ENCODE peak calls at places on chromosomes 16 and 17, in four cellular contexts. M, F, S and C are unnamed samples.
A peak's percentile ranks its signal among the peaks of the same experiment; 100 is the strongest.

GRCh38 chr17:66906321-66907278 is 57.9 kb upstream of the CACNG4 start:
- DNase-seq in S (peak; percentile 89), M (peak; percentile 74), F (no peak), C (peak; percentile 78)

GRCh38 chr16:70470927-70471341 is 16.5 kb downstream of the FCSK start:
- DNase-seq in M (no peak), S (peak; percentile 55), F (peak; percentile 87), C (peak; percentile 39)

GRCh38 chr17:64051153-64051552 is 30.7 kb upstream of the ICAM2 start:
- DNase-seq in M (no peak), S (no peak), F (no peak), C (no peak)

GRCh38 chr17:67312265-67312664 is 54.1 kb downstream of the PSMD12 start:
- DNase-seq in F (no peak), M (no peak), S (no peak), C (no peak)

GRCh38 chr16:57187508-57187854 is 1.4 kb downstream of the RSPRY1 start:
- DNase-seq in F (no peak), S (no peak), M (no peak), C (no peak)

GRCh38 chr16:12178251-12178990 is 201.9 kb downstream of the SNX29 start:
- DNase-seq in S (peak; percentile 11), M (no peak), F (no peak), C (peak; percentile 88)

GRCh38 chr17:60817187-60817586 is 139.5 kb downstream of the BCAS3 start:
- DNase-seq in S (peak; percentile 84), M (no peak), F (no peak), C (peak; percentile 87)

GRCh38 chr16:20904507-20905079 is 4.0 kb downstream of the LYRM1 start:
- DNase-seq in S (peak; percentile 80), M (no peak), F (no peak), C (peak; percentile 82)

GRCh38 chr16:85717393-85718152 is 28.8 kb upstream of the GINS2 start:
- DNase-seq in S (peak; percentile 64), F (peak; percentile 88), M (peak; percentile 71), C (peak; percentile 67)

GRCh38 chr16:11328172-11329079 is 16.8 kb upstream of the RMI2 start:
- DNase-seq in M (peak; percentile 80), F (no peak), S (peak; percentile 98), C (peak; percentile 99)

GRCh38 chr16:8874388-8874787 is 5.6 kb upstream of the CARHSP1 start:
- DNase-seq in F (peak; percentile 4), M (no peak), S (no peak), C (peak; percentile 74)

GRCh38 chr17:45131294-45131615 is 1.1 kb downstream of the PLCD3 start:
- DNase-seq in F (peak; percentile 50), M (peak; percentile 50), S (no peak), C (no peak)

DNA sequence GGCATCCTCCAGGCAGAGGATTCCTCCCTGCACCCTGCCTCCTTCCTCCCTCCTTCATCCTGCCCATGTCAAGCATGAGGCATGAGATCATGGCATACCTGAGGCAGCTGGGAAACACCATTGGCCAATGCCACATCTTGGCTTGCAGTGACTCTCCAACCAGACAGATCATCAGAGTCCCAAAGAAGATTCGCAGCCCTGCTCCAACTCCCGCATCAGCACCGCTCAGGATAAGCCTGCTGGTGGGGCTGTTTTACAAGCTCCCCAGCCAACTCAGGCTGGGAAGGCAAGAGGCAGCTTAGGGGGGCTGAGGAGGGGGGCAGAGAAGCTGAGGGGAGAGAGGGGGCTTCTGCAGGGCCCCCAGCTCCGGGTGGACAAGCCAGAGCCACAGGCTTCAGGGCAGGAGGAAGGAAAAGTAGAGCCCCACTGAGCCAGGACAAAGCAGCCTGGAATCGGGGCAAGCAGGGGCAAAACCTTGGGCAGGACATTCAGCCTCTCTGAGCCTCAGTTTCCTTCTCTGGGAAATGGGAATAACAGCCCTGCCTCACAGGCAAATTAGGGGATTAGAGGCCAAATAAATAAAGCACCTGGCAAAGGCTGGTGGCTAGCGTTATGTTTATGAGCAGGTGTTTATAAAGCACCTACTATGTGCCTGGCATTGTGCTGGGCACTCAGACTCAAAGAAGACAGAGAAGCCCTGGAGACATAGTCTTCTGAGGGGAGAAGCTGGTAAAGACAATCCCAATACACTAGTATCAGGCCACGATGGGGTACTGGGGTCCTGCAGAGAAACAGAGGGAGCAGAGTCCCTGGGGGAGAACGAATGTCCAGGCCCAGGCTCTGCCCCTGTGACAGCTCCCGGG is 88.1 kb downstream of the GOSR1 start:
- DNase-seq in F (no peak), M (no peak), S (peak; percentile 30), C (no peak)
- TF ChIP-seq CTCF in F (no peak), M (no peak), S (peak; percentile 39), C (peak; percentile 3)

GRCh38 chr17:353838-354234 is 1.2 kb upstream of the RPH3AL start:
- DNase-seq in M (no peak), F (no peak), S (no peak), C (no peak)
- H3K4me3 ChIP-seq in M (no peak overlapping the region), F (no peak overlapping the region), S (no peak overlapping the region), C (no peak overlapping the region)

GRCh38 chr17:9324864-9325263 is 250.8 kb downstream of the STX8 start:
- DNase-seq in M (no peak), F (no peak), S (peak; percentile 70), C (peak; percentile 55)
- TF ChIP-seq CTCF in M (no peak), F (no peak), S (peak; percentile 37), C (no peak)

DNA sequence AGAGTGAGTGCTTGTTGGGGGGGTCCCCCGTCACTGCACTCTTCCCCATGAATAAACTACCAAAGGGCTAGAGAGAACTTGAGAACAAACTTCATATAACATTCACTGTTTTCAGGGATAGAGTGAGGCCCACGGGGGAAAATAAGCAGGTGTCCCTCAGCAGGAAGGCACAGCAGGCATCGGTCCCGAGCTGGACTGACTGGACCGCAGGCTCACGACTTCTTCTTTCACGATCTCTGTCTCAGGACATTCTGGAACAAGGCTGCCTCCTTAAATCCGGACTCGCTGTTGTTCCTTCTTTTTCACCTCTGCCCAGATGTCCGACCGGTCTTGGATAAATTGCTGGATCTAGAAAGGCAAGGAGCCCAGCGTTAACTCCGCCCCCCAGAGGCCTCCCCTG is 14.8 kb downstream of the CCDC42 start:
- DNase-seq in F (no peak), M (no peak), S (no peak), C (no peak)
- H3K4me3 ChIP-seq in F (no peak overlapping the region), M (no peak overlapping the region), S (no peak overlapping the region), C (no peak overlapping the region)

GRCh38 chr17:49516190-49516589 is 21.1 kb downstream of the NGFR start:
- DNase-seq in S (peak; percentile 72), M (no peak), F (no peak), C (peak; percentile 18)

GRCh38 chr17:49514374-49514738 is 19.3 kb downstream of the NGFR start:
- DNase-seq in M (no peak), F (no peak), S (peak; percentile 52), C (peak; percentile 36)

GRCh38 chr17:49513616-49514373 is 18.7 kb downstream of the NGFR start:
- DNase-seq in F (no peak), M (no peak), S (no peak), C (no peak)

GRCh38 chr17:49513044-49513395 is 17.9 kb downstream of the NGFR start:
- DNase-seq in F (no peak), S (no peak), M (no peak), C (no peak)

GRCh38 chr17:49515196-49515770 is 20.2 kb downstream of the NGFR start:
- DNase-seq in M (peak; percentile 85), S (peak; percentile 100), F (no peak), C (peak; percentile 99)
- TF ChIP-seq CTCF in M (no peak), S (peak; percentile 57), F (no peak), C (peak; percentile 43)

GRCh38 chr17:46972346-46972745 is 6.7 kb downstream of the RPRML start:
- DNase-seq in S (no peak), F (no peak), M (no peak), C (no peak)
- H3K4me3 ChIP-seq in S (no peak overlapping the region), F (no peak overlapping the region), M (no peak overlapping the region), C (no peak overlapping the region)

GRCh38 chr17:16327018-16327417 is 26.3 kb downstream of the CENPV start:
- DNase-seq in F (no peak), S (no peak), M (no peak), C (no peak)
- TF ChIP-seq CTCF in F (no peak), S (no peak), M (no peak), C (no peak)

GRCh38 chr16:55091213-55091870 is 160.7 kb downstream of the IRX5 start:
- DNase-seq in M (no peak), F (no peak), S (no peak), C (no peak)
- H3K4me3 ChIP-seq in M (no peak overlapping the region), F (no peak overlapping the region), S (no peak overlapping the region), C (no peak overlapping the region)

GRCh38 chr16:549544-550263 is 10.5 kb upstream of the PRR35 start:
- DNase-seq in F (no peak), S (no peak), M (no peak), C (no peak)
- TF ChIP-seq CTCF in F (no peak), S (peak; percentile 10), M (no peak), C (no peak)

GRCh38 chr16:15640966-15641365 is 2.0 kb downstream of the MARF1 start:
- DNase-seq in M (no peak), F (no peak), S (no peak), C (no peak)
- H3K4me3 ChIP-seq in M (no peak overlapping the region), F (peak overlapping the region; percentile 95), S (no peak overlapping the region), C (no peak overlapping the region)